ENCODE peak calls at places on chromosomes 5 and 9, in eight cellular contexts. U is GM12865, G is HCT116, O is body of pancreas, I is foreskin fibroblast, T is uterus, M is retinal pigment epithelial cell, Z is glutamatergic neuron. S is an unnamed sample.

GRCh38 chr9:133690111-133690561 is 48.0 kb downstream of the SARDH start:
- DNase-seq in U (no peak), G (no peak), O (no peak), I (no peak), T (no peak), M (peak), Z (peak), S (no peak)

GRCh38 chr9:32395483-32396216 is 11.2 kb downstream of the ACO1 start:
- DNase-seq in U (no peak), G (no peak), O (peak), I (peak), T (peak), M (no peak), Z (no peak), S (no peak)

GRCh38 chr5:73917433-73917832 is 291.4 kb downstream of the ARHGEF28 start:
- DNase-seq in U (no peak), G (no peak), O (peak), I (no peak), T (no peak), M (no peak), Z (peak), S (no peak)

GRCh38 chr5:154308457-154309360 is 118.2 kb downstream of the GALNT10 start:
- DNase-seq in U (no peak), G (no peak), O (no peak), I (peak), T (no peak), M (no peak), Z (no peak), S (no peak)

GRCh38 chr9:125176632-125177031 is 13.0 kb downstream of the PPP6C start:
- DNase-seq in U (no peak), G (no peak), O (no peak), I (peak), T (no peak), M (no peak), Z (no peak), S (no peak)

GRCh38 chr5:96687812-96688453 is 25.8 kb downstream of the CAST start:
- DNase-seq in U (peak), G (peak), O (no peak), I (peak), T (no peak), M (peak), Z (no peak), S (peak)

GRCh38 chr9:21852751-21853150 is 50.3 kb downstream of the MTAP start:
- DNase-seq in U (peak), G (no peak), O (no peak), I (no peak), T (no peak), M (no peak), Z (no peak), S (peak)

GRCh38 chr9:19769213-19769612 is 19.6 kb downstream of the SLC24A2 start:
- DNase-seq in U (no peak), G (no peak), O (no peak), I (peak), T (no peak), M (no peak), Z (no peak), S (no peak)

GRCh38 chr5:83322273-83322924 is 149.1 kb upstream of the VCAN start:
- DNase-seq in U (no peak), G (no peak), O (no peak), I (no peak), T (no peak), M (peak), Z (no peak), S (no peak)

GRCh38 chr5:102152906-102153787 is 142.9 kb downstream of the SLCO4C1 start:
- DNase-seq in U (peak), G (peak), O (peak), I (no peak), T (no peak), M (no peak), Z (no peak), S (peak)

DNA sequence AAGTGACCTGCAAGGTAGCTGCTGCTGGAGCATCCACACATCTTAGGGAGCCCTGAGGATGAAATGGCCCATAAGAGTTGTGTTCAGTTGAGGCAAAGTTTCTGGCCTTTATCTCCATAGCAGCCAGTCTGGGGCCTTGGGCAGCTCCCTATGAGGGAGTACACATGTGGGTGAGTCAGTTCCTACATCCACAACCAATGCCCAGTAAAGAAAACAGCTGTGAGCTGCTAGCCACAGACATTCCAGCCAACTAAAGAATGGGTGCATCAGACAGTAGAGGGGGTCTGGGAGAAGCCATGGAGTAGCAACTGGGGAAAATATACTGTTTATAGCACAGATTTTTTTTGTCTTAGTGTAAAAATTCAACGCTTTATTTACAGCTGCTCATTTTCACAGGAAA is 720.7 kb downstream of the TLE1 start:
- DNase-seq in U (no peak), G (no peak), O (no peak), I (peak), T (no peak), M (no peak), Z (no peak), S (no peak)
- TF ChIP-seq CTCF in U (no peak), G (no peak), O (no peak), I (no peak), T (no peak), M (no peak), Z (no peak), S (no peak)

GRCh38 chr9:4020038-4020746 is 279.7 kb downstream of the GLIS3 start:
- DNase-seq in U (no peak), G (no peak), O (no peak), I (peak), T (no peak), M (no peak), Z (no peak), S (no peak)
- TF ChIP-seq CTCF in U (no peak), G (no peak), O (no peak), I (peak), T (no peak), M (no peak), Z (no peak), S (no peak)

GRCh38 chr5:9775339-9775738 is 145.2 kb upstream of the TAS2R1 start:
- DNase-seq in U (no peak), G (no peak), O (no peak), I (no peak), T (no peak), M (no peak), Z (no peak), S (no peak)

GRCh38 chr5:9771079-9771478 is 140.9 kb upstream of the TAS2R1 start:
- DNase-seq in U (no peak), G (no peak), O (no peak), I (no peak), T (no peak), M (no peak), Z (no peak), S (no peak)

GRCh38 chr5:9776525-9776924 is 146.4 kb upstream of the TAS2R1 start:
- DNase-seq in U (no peak), G (no peak), O (no peak), I (no peak), T (no peak), M (no peak), Z (no peak), S (no peak)

GRCh38 chr5:9780501-9780900 is 150.3 kb upstream of the TAS2R1 start:
- DNase-seq in U (no peak), G (no peak), O (no peak), I (no peak), T (no peak), M (no peak), Z (no peak), S (no peak)

GRCh38 chr5:9774472-9775079 is 144.4 kb upstream of the TAS2R1 start:
- DNase-seq in U (peak), G (no peak), O (no peak), I (peak), T (no peak), M (peak), Z (no peak), S (no peak)
- TF ChIP-seq CTCF in U (peak), G (no peak), O (no peak), I (peak), T (no peak), M (peak), Z (no peak), S (peak)

GRCh38 chr5:120055858-120056257 is 408.2 kb upstream of the PRR16 start:
- DNase-seq in U (peak), G (peak), O (no peak), I (peak), T (no peak), M (no peak), Z (no peak), S (no peak)
- TF ChIP-seq CTCF in U (no peak), G (no peak), O (no peak), I (peak), T (peak), M (peak), Z (no peak), S (no peak)

DNA sequence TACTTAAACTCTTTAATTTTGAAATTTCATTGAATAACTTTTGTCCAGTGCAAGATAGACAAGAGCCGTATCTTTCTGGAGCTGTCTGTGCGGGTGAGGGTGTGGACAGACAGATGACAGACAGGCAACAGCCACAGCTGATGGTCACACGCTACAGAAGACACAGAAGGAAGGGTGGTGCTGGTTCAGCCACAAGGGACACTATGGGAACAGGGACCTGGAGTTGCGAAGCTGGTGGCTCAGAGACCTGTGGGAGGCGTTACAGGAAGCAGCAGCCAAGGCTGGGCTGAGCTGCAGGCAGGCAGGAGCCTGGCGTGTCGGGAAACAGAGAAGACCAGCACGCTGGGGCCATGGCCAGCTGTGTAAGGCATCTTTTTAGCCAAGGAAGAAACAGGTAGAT is 104.4 kb downstream of the WNK2 start:
- DNase-seq in U (no peak), G (no peak), O (no peak), I (no peak), T (no peak), M (no peak), Z (no peak), S (peak)
- TF ChIP-seq CTCF in U (no peak), G (no peak), O (no peak), I (no peak), T (no peak), M (no peak), Z (no peak), S (no peak)